ENCODE peak calls at places on chromosomes 5 and 9, in nine cellular contexts. One of them, this sample, is unnamed.

GRCh38 chr5:140926211-140926902 is at the start of gene PCDHAC1:
- DNase-seq in AG09319: no peak
- DNase-seq in effector CD4-positive, alpha-beta T cell: no peak
- DNase-seq in progenitor cell of endocrine pancreas: peak
- DNase-seq in lung: peak
- DNase-seq in HTR-8/SVneo: peak
- DNase-seq in NCI-H1092 treated with DMSO at 0.1 percent for 48 hours: peak
- DNase-seq in aorta: peak
- DNase-seq in ELF-1: peak
- DNase-seq in this sample: peak

GRCh38 chr9:116096046-116096445 is 57.5 kb upstream of the PAPPA start:
- DNase-seq in effector CD4-positive, alpha-beta T cell: no peak
- DNase-seq in AG09319: no peak
- DNase-seq in progenitor cell of endocrine pancreas: no peak
- DNase-seq in ELF-1: no peak
- DNase-seq in aorta: no peak
- DNase-seq in HTR-8/SVneo: no peak
- DNase-seq in NCI-H1092 treated with DMSO at 0.1 percent for 48 hours: no peak
- DNase-seq in lung: no peak
- DNase-seq in this sample: no peak

GRCh38 chr9:133103183-133103986 is 17.7 kb downstream of the RALGDS start:
- DNase-seq in effector CD4-positive, alpha-beta T cell: peak
- DNase-seq in ELF-1: peak
- DNase-seq in HTR-8/SVneo: peak
- DNase-seq in progenitor cell of endocrine pancreas: peak
- DNase-seq in AG09319: no peak
- DNase-seq in aorta: peak
- DNase-seq in NCI-H1092 treated with DMSO at 0.1 percent for 48 hours: peak
- DNase-seq in lung: peak
- DNase-seq in this sample: peak

GRCh38 chr9:133210609-133211008 is 1.6 kb upstream of the OBP2B start:
- DNase-seq in progenitor cell of endocrine pancreas: no peak
- DNase-seq in ELF-1: no peak
- DNase-seq in lung: no peak
- DNase-seq in NCI-H1092 treated with DMSO at 0.1 percent for 48 hours: no peak
- DNase-seq in effector CD4-positive, alpha-beta T cell: no peak
- DNase-seq in aorta: peak
- DNase-seq in AG09319: no peak
- DNase-seq in HTR-8/SVneo: no peak
- DNase-seq in this sample: no peak

GRCh38 chr5:168093200-168093930 is 198.1 kb upstream of the WWC1 start:
- DNase-seq in aorta: no peak
- DNase-seq in AG09319: no peak
- DNase-seq in ELF-1: peak
- DNase-seq in progenitor cell of endocrine pancreas: no peak
- DNase-seq in NCI-H1092 treated with DMSO at 0.1 percent for 48 hours: no peak
- DNase-seq in HTR-8/SVneo: no peak
- DNase-seq in effector CD4-positive, alpha-beta T cell: no peak
- DNase-seq in lung: no peak
- DNase-seq in this sample: no peak

GRCh38 chr9:121271368-121272351 is 3.7 kb downstream of the GSN start:
- DNase-seq in aorta: no peak
- DNase-seq in progenitor cell of endocrine pancreas: no peak
- DNase-seq in AG09319: no peak
- DNase-seq in HTR-8/SVneo: no peak
- DNase-seq in lung: peak
- DNase-seq in ELF-1: no peak
- DNase-seq in effector CD4-positive, alpha-beta T cell: no peak
- DNase-seq in NCI-H1092 treated with DMSO at 0.1 percent for 48 hours: no peak
- DNase-seq in this sample: peak

GRCh38 chr5:168042284-168043080 is 249.0 kb upstream of the WWC1 start:
- DNase-seq in lung: no peak
- DNase-seq in aorta: no peak
- DNase-seq in NCI-H1092 treated with DMSO at 0.1 percent for 48 hours: no peak
- DNase-seq in AG09319: no peak
- DNase-seq in progenitor cell of endocrine pancreas: no peak
- DNase-seq in HTR-8/SVneo: no peak
- DNase-seq in effector CD4-positive, alpha-beta T cell: no peak
- DNase-seq in ELF-1: peak
- DNase-seq in this sample: no peak

GRCh38 chr5:153974813-153975163 is 63.9 kb downstream of the FAM114A2 start:
- DNase-seq in ELF-1: no peak
- DNase-seq in progenitor cell of endocrine pancreas: no peak
- DNase-seq in lung: peak
- DNase-seq in HTR-8/SVneo: no peak
- DNase-seq in AG09319: no peak
- DNase-seq in aorta: no peak
- DNase-seq in NCI-H1092 treated with DMSO at 0.1 percent for 48 hours: no peak
- DNase-seq in effector CD4-positive, alpha-beta T cell: no peak
- DNase-seq in this sample: no peak

GRCh38 chr9:4287386-4287785 is 12.5 kb downstream of the GLIS3 start:
- DNase-seq in HTR-8/SVneo: no peak
- DNase-seq in NCI-H1092 treated with DMSO at 0.1 percent for 48 hours: no peak
- DNase-seq in ELF-1: no peak
- DNase-seq in lung: no peak
- DNase-seq in effector CD4-positive, alpha-beta T cell: no peak
- DNase-seq in aorta: no peak
- DNase-seq in progenitor cell of endocrine pancreas: no peak
- DNase-seq in AG09319: no peak
- DNase-seq in this sample: no peak

GRCh38 chr9:119736478-119737454 is 367.5 kb upstream of the BRINP1 start:
- DNase-seq in NCI-H1092 treated with DMSO at 0.1 percent for 48 hours: peak
- DNase-seq in progenitor cell of endocrine pancreas: no peak
- DNase-seq in ELF-1: no peak
- DNase-seq in aorta: no peak
- DNase-seq in effector CD4-positive, alpha-beta T cell: no peak
- DNase-seq in AG09319: no peak
- DNase-seq in lung: no peak
- DNase-seq in HTR-8/SVneo: no peak
- DNase-seq in this sample: no peak

GRCh38 chr5:133371371-133372155 is 240.8 kb downstream of the FSTL4 start:
- DNase-seq in ELF-1: peak
- DNase-seq in AG09319: no peak
- DNase-seq in progenitor cell of endocrine pancreas: no peak
- DNase-seq in effector CD4-positive, alpha-beta T cell: no peak
- DNase-seq in NCI-H1092 treated with DMSO at 0.1 percent for 48 hours: no peak
- DNase-seq in HTR-8/SVneo: no peak
- DNase-seq in lung: no peak
- DNase-seq in aorta: no peak
- DNase-seq in this sample: no peak

GRCh38 chr9:118635416-118635815 is 733.8 kb downstream of the BRINP1 start:
- DNase-seq in effector CD4-positive, alpha-beta T cell: no peak
- DNase-seq in ELF-1: no peak
- DNase-seq in progenitor cell of endocrine pancreas: no peak
- DNase-seq in HTR-8/SVneo: no peak
- DNase-seq in AG09319: no peak
- DNase-seq in lung: no peak
- DNase-seq in aorta: no peak
- DNase-seq in NCI-H1092 treated with DMSO at 0.1 percent for 48 hours: no peak
- DNase-seq in this sample: no peak

GRCh38 chr9:19198406-19198805 is 32.1 kb upstream of the DENND4C start:
- DNase-seq in effector CD4-positive, alpha-beta T cell: no peak
- DNase-seq in aorta: no peak
- DNase-seq in HTR-8/SVneo: no peak
- DNase-seq in NCI-H1092 treated with DMSO at 0.1 percent for 48 hours: no peak
- DNase-seq in AG09319: no peak
- DNase-seq in lung: no peak
- DNase-seq in progenitor cell of endocrine pancreas: no peak
- DNase-seq in ELF-1: no peak
- DNase-seq in this sample: no peak

GRCh38 chr9:114397848-114398605 is 10.2 kb upstream of the AKNA start:
- DNase-seq in HTR-8/SVneo: peak
- DNase-seq in progenitor cell of endocrine pancreas: peak
- DNase-seq in ELF-1: peak
- DNase-seq in lung: peak
- DNase-seq in AG09319: peak
- DNase-seq in effector CD4-positive, alpha-beta T cell: peak
- DNase-seq in aorta: peak
- DNase-seq in NCI-H1092 treated with DMSO at 0.1 percent for 48 hours: peak
- DNase-seq in this sample: peak

GRCh38 chr9:110025551-110026170 is 182.3 kb downstream of the C9orf152 start:
- DNase-seq in progenitor cell of endocrine pancreas: no peak
- DNase-seq in NCI-H1092 treated with DMSO at 0.1 percent for 48 hours: no peak
- DNase-seq in aorta: no peak
- DNase-seq in lung: no peak
- DNase-seq in HTR-8/SVneo: no peak
- DNase-seq in AG09319: no peak
- DNase-seq in ELF-1: no peak
- DNase-seq in effector CD4-positive, alpha-beta T cell: no peak
- DNase-seq in this sample: no peak

GRCh38 chr5:135830384-135831275 is 3.8 kb upstream of the SLC25A48 start:
- DNase-seq in HTR-8/SVneo: no peak
- DNase-seq in lung: peak
- DNase-seq in effector CD4-positive, alpha-beta T cell: no peak
- DNase-seq in progenitor cell of endocrine pancreas: no peak
- DNase-seq in aorta: peak
- DNase-seq in AG09319: no peak
- DNase-seq in NCI-H1092 treated with DMSO at 0.1 percent for 48 hours: no peak
- DNase-seq in ELF-1: no peak
- DNase-seq in this sample: no peak

GRCh38 chr5:136435951-136436544 is 70.7 kb upstream of the TRPC7 start:
- DNase-seq in lung: no peak
- DNase-seq in HTR-8/SVneo: no peak
- DNase-seq in progenitor cell of endocrine pancreas: no peak
- DNase-seq in effector CD4-positive, alpha-beta T cell: no peak
- DNase-seq in aorta: no peak
- DNase-seq in ELF-1: no peak
- DNase-seq in AG09319: no peak
- DNase-seq in NCI-H1092 treated with DMSO at 0.1 percent for 48 hours: no peak
- DNase-seq in this sample: no peak

GRCh38 chr9:757246-757881 is 84.1 kb upstream of the DMRT1 start:
- DNase-seq in progenitor cell of endocrine pancreas: no peak
- DNase-seq in AG09319: no peak
- DNase-seq in effector CD4-positive, alpha-beta T cell: no peak
- DNase-seq in NCI-H1092 treated with DMSO at 0.1 percent for 48 hours: peak
- DNase-seq in ELF-1: peak
- DNase-seq in lung: no peak
- DNase-seq in HTR-8/SVneo: peak
- DNase-seq in aorta: no peak
- DNase-seq in this sample: peak

GRCh38 chr5:14825977-14826376 is 45.6 kb downstream of the ANKH start:
- DNase-seq in aorta: no peak
- DNase-seq in lung: no peak
- DNase-seq in NCI-H1092 treated with DMSO at 0.1 percent for 48 hours: no peak
- DNase-seq in progenitor cell of endocrine pancreas: no peak
- DNase-seq in effector CD4-positive, alpha-beta T cell: no peak
- DNase-seq in ELF-1: no peak
- DNase-seq in AG09319: no peak
- DNase-seq in HTR-8/SVneo: no peak
- DNase-seq in this sample: no peak

GRCh38 chr5:175521313-175521833 is 43.0 kb downstream of the SFXN1 start:
- DNase-seq in progenitor cell of endocrine pancreas: no peak
- DNase-seq in HTR-8/SVneo: no peak
- DNase-seq in aorta: no peak
- DNase-seq in NCI-H1092 treated with DMSO at 0.1 percent for 48 hours: no peak
- DNase-seq in lung: no peak
- DNase-seq in ELF-1: no peak
- DNase-seq in AG09319: no peak
- DNase-seq in effector CD4-positive, alpha-beta T cell: no peak
- DNase-seq in this sample: no peak

GRCh38 chr9:82331091-82331490 is 342.5 kb downstream of the SPATA31D1 start:
- DNase-seq in aorta: no peak
- DNase-seq in ELF-1: no peak
- DNase-seq in progenitor cell of endocrine pancreas: no peak
- DNase-seq in AG09319: no peak
- DNase-seq in effector CD4-positive, alpha-beta T cell: no peak
- DNase-seq in HTR-8/SVneo: no peak
- DNase-seq in NCI-H1092 treated with DMSO at 0.1 percent for 48 hours: no peak
- DNase-seq in lung: no peak
- DNase-seq in this sample: no peak

GRCh38 chr5:125113328-125113727 is 366.9 kb upstream of the ZNF608 start:
- DNase-seq in progenitor cell of endocrine pancreas: no peak
- DNase-seq in NCI-H1092 treated with DMSO at 0.1 percent for 48 hours: no peak
- DNase-seq in HTR-8/SVneo: no peak
- DNase-seq in aorta: no peak
- DNase-seq in effector CD4-positive, alpha-beta T cell: no peak
- DNase-seq in lung: no peak
- DNase-seq in AG09319: no peak
- DNase-seq in ELF-1: no peak
- DNase-seq in this sample: no peak

GRCh38 chr9:14323083-14323968 is 9.4 kb upstream of the NFIB start:
- DNase-seq in effector CD4-positive, alpha-beta T cell: no peak
- DNase-seq in HTR-8/SVneo: no peak
- DNase-seq in aorta: no peak
- DNase-seq in progenitor cell of endocrine pancreas: no peak
- DNase-seq in NCI-H1092 treated with DMSO at 0.1 percent for 48 hours: no peak
- DNase-seq in AG09319: no peak
- DNase-seq in ELF-1: no peak
- DNase-seq in lung: no peak
- DNase-seq in this sample: peak

GRCh38 chr5:124056326-124057160 is 544.6 kb downstream of the CSNK1G3 start:
- DNase-seq in AG09319: no peak
- DNase-seq in ELF-1: no peak
- DNase-seq in progenitor cell of endocrine pancreas: no peak
- DNase-seq in NCI-H1092 treated with DMSO at 0.1 percent for 48 hours: no peak
- DNase-seq in aorta: no peak
- DNase-seq in HTR-8/SVneo: no peak
- DNase-seq in lung: peak
- DNase-seq in effector CD4-positive, alpha-beta T cell: no peak
- DNase-seq in this sample: no peak

GRCh38 chr5:150931368-150931965 is 26.7 kb upstream of the ZNF300 start:
- DNase-seq in progenitor cell of endocrine pancreas: no peak
- DNase-seq in lung: no peak
- DNase-seq in aorta: no peak
- DNase-seq in NCI-H1092 treated with DMSO at 0.1 percent for 48 hours: no peak
- DNase-seq in effector CD4-positive, alpha-beta T cell: no peak
- DNase-seq in ELF-1: no peak
- DNase-seq in HTR-8/SVneo: no peak
- DNase-seq in AG09319: no peak
- DNase-seq in this sample: no peak

GRCh38 chr5:92548351-92548750 is 1032.7 kb downstream of the NR2F1-AS1 start:
- DNase-seq in progenitor cell of endocrine pancreas: no peak
- DNase-seq in effector CD4-positive, alpha-beta T cell: no peak
- DNase-seq in ELF-1: no peak
- DNase-seq in HTR-8/SVneo: no peak
- DNase-seq in AG09319: no peak
- DNase-seq in lung: no peak
- DNase-seq in NCI-H1092 treated with DMSO at 0.1 percent for 48 hours: no peak
- DNase-seq in aorta: no peak
- DNase-seq in this sample: no peak

GRCh38 chr9:119289740-119290139 is 79.5 kb downstream of the BRINP1 start:
- DNase-seq in effector CD4-positive, alpha-beta T cell: no peak
- DNase-seq in lung: peak
- DNase-seq in HTR-8/SVneo: no peak
- DNase-seq in progenitor cell of endocrine pancreas: peak
- DNase-seq in NCI-H1092 treated with DMSO at 0.1 percent for 48 hours: peak
- DNase-seq in AG09319: peak
- DNase-seq in ELF-1: peak
- DNase-seq in aorta: no peak
- DNase-seq in this sample: peak

GRCh38 chr9:3441197-3441816 is 84.5 kb downstream of the RFX3 start:
- DNase-seq in AG09319: peak
- DNase-seq in aorta: no peak
- DNase-seq in NCI-H1092 treated with DMSO at 0.1 percent for 48 hours: peak
- DNase-seq in HTR-8/SVneo: peak
- DNase-seq in effector CD4-positive, alpha-beta T cell: peak
- DNase-seq in lung: peak
- DNase-seq in progenitor cell of endocrine pancreas: no peak
- DNase-seq in ELF-1: peak
- DNase-seq in this sample: peak

GRCh38 chr9:97919217-97919813 is 3.0 kb downstream of the TRMO start:
- DNase-seq in aorta: no peak
- DNase-seq in AG09319: no peak
- DNase-seq in HTR-8/SVneo: no peak
- DNase-seq in NCI-H1092 treated with DMSO at 0.1 percent for 48 hours: no peak
- DNase-seq in ELF-1: no peak
- DNase-seq in effector CD4-positive, alpha-beta T cell: no peak
- DNase-seq in progenitor cell of endocrine pancreas: no peak
- DNase-seq in lung: no peak
- DNase-seq in this sample: no peak

GRCh38 chr9:95552814-95553546 is 36.2 kb upstream of the PTCH1 start:
- DNase-seq in ELF-1: peak
- DNase-seq in progenitor cell of endocrine pancreas: peak
- DNase-seq in HTR-8/SVneo: no peak
- DNase-seq in effector CD4-positive, alpha-beta T cell: no peak
- DNase-seq in NCI-H1092 treated with DMSO at 0.1 percent for 48 hours: no peak
- DNase-seq in AG09319: no peak
- DNase-seq in lung: peak
- DNase-seq in aorta: no peak
- DNase-seq in this sample: no peak

GRCh38 chr9:94860678-94861588 is 134.4 kb downstream of the AOPEP start:
- DNase-seq in ELF-1: no peak
- DNase-seq in HTR-8/SVneo: no peak
- DNase-seq in effector CD4-positive, alpha-beta T cell: peak
- DNase-seq in lung: no peak
- DNase-seq in NCI-H1092 treated with DMSO at 0.1 percent for 48 hours: no peak
- DNase-seq in progenitor cell of endocrine pancreas: no peak
- DNase-seq in aorta: no peak
- DNase-seq in AG09319: peak
- DNase-seq in this sample: peak